ENCODE peak calls at places on chromosomes 5 and 9, in seven cellular contexts. E, K, Z, N, L, J and A are unnamed samples.

GRCh38 chr5:112270299-112271293 is 148.5 kb downstream of the EPB41L4A start:
- DNase-seq in E (no peak), K (no peak), Z (no peak), N (no peak), L (no peak), J (peak; percentile 5), A (no peak)

GRCh38 chr9:98808411-98808815 is 943 bp downstream of the GALNT12 start:
- DNase-seq in E (no peak), K (no peak), Z (no peak), N (peak; percentile 28), L (no peak), J (no peak), A (peak; percentile 66)

GRCh38 chr5:138545919-138546562 is 3.0 kb upstream of the ETF1 start:
- DNase-seq in E (no peak), K (no peak), Z (no peak), N (peak; percentile 24), L (no peak), J (no peak), A (no peak)

GRCh38 chr9:95822583-95823431 is 52.7 kb upstream of the ERCC6L2 start:
- DNase-seq in E (peak; percentile 77), K (no peak), Z (no peak), N (peak; percentile 91), L (no peak), J (peak; percentile 96), A (no peak)

GRCh38 chr5:160460377-160461049 is 38.9 kb downstream of the PTTG1 start:
- DNase-seq in E (no peak), K (no peak), Z (no peak), N (no peak), L (no peak), J (peak; percentile 59), A (no peak)

GRCh38 chr9:18605763-18606162 is 131.8 kb downstream of the ADAMTSL1 start:
- DNase-seq in E (no peak), K (no peak), Z (no peak), N (peak; percentile 57), L (no peak), J (peak; percentile 83), A (no peak)

GRCh38 chr5:108728566-108729305 is 19.0 kb upstream of the FER start:
- DNase-seq in E (peak; percentile 48), K (no peak), Z (no peak), N (no peak), L (no peak), J (no peak), A (no peak)

GRCh38 chr5:155587458-155587857 is 573.9 kb downstream of the KIF4B start:
- DNase-seq in E (no peak), K (no peak), Z (peak; percentile 81), N (no peak), L (no peak), J (no peak), A (no peak)

GRCh38 chr5:64784451-64785025 is 15.8 kb downstream of the CWC27 start:
- DNase-seq in E (peak; percentile 66), K (peak; percentile 9), Z (peak; percentile 64), N (peak; percentile 86), L (peak; percentile 58), J (peak; percentile 94), A (peak; percentile 75)

GRCh38 chr9:114538241-114538640 is 33.0 kb upstream of the WHRN start:
- DNase-seq in E (no peak), K (no peak), Z (peak; percentile 4), N (no peak), L (no peak), J (peak; percentile 23), A (no peak)

GRCh38 chr9:124281934-124282351 is 24.2 kb downstream of the NEK6 start:
- DNase-seq in E (no peak), K (no peak), Z (no peak), N (peak; percentile 86), L (no peak), J (peak; percentile 56), A (no peak)

GRCh38 chr5:137808503-137809135 is 54.5 kb upstream of the HNRNPA0 start:
- DNase-seq in E (no peak), K (no peak), Z (no peak), N (peak; percentile 29), L (no peak), J (peak; percentile 16), A (no peak)

GRCh38 chr9:138037140-138037539 is 159.6 kb downstream of the CACNA1B start:
- DNase-seq in E (no peak), K (no peak), Z (no peak), N (no peak), L (no peak), J (no peak), A (peak; percentile 56)

GRCh38 chr9:134214395-134214765 is 50.0 kb upstream of the RNU6ATAC start:
- DNase-seq in E (no peak), K (no peak), Z (no peak), N (no peak), L (no peak), J (no peak), A (peak; percentile 58)

GRCh38 chr9:34493972-34494535 is 28.7 kb downstream of the ENHO start:
- DNase-seq in E (peak; percentile 11), K (no peak), Z (no peak), N (peak; percentile 77), L (no peak), J (peak; percentile 61), A (no peak)

GRCh38 chr5:54440456-54440893 is 15.0 kb upstream of the HSPB3 start:
- DNase-seq in E (peak; percentile 16), K (no peak), Z (no peak), N (no peak), L (no peak), J (no peak), A (no peak)

GRCh38 chr5:135211083-135211790 is 177.2 kb upstream of the PITX1 start:
- DNase-seq in E (no peak), K (no peak), Z (no peak), N (no peak), L (peak; percentile 50), J (no peak), A (no peak)

GRCh38 chr5:69335341-69335975 is 2.9 kb upstream of the CCDC125 start:
- DNase-seq in E (no peak), K (no peak), Z (no peak), N (no peak), L (no peak), J (no peak), A (no peak)

GRCh38 chr9:71920456-71921189 is 9.2 kb downstream of the C9orf85 start:
- DNase-seq in E (no peak), K (no peak), Z (no peak), N (no peak), L (no peak), J (no peak), A (no peak)

GRCh38 chr9:124286292-124286931 is 28.7 kb downstream of the NEK6 start:
- DNase-seq in E (peak; percentile 82), K (no peak), Z (no peak), N (peak; percentile 90), L (no peak), J (peak; percentile 92), A (no peak)

GRCh38 chr9:137307255-137308101 is 5.4 kb upstream of the NRARP start:
- DNase-seq in E (no peak), K (no peak), Z (no peak), N (no peak), L (no peak), J (no peak), A (peak; percentile 78)

GRCh38 chr5:89324990-89325389 is 442.0 kb upstream of the MEF2C start:
- DNase-seq in E (no peak), K (no peak), Z (no peak), N (no peak), L (no peak), J (no peak), A (no peak)

GRCh38 chr5:79932510-79933504 is 58.3 kb downstream of the MTX3 start:
- DNase-seq in E (no peak), K (no peak), Z (no peak), N (no peak), L (peak; percentile 70), J (no peak), A (no peak)

GRCh38 chr5:65474129-65474711 is 7.5 kb downstream of the ADAMTS6 start:
- DNase-seq in E (no peak), K (no peak), Z (no peak), N (no peak), L (no peak), J (peak; percentile 14), A (no peak)

GRCh38 chr5:127941646-127942045 is 141.9 kb upstream of the SLC12A2 start:
- DNase-seq in E (no peak), K (no peak), Z (peak; percentile 79), N (peak; percentile 52), L (peak; percentile 59), J (peak; percentile 63), A (no peak)

GRCh38 chr9:104118916-104119315 is 24.8 kb downstream of the SMC2 start:
- DNase-seq in E (no peak), K (peak; percentile 26), Z (no peak), N (no peak), L (no peak), J (no peak), A (no peak)

GRCh38 chr5:77397686-77398300 is 94.3 kb downstream of the WDR41 start:
- DNase-seq in E (no peak), K (no peak), Z (no peak), N (peak; percentile 25), L (no peak), J (no peak), A (no peak)

GRCh38 chr9:137140151-137141012 is 1.4 kb downstream of the GRIN1 start:
- DNase-seq in E (no peak), K (no peak), Z (no peak), N (no peak), L (no peak), J (no peak), A (no peak)

GRCh38 chr5:127002390-127002789 is 28.0 kb downstream of the MARCHF3 start:
- DNase-seq in E (no peak), K (no peak), Z (no peak), N (peak; percentile 65), L (no peak), J (peak; percentile 54), A (no peak)

GRCh38 chr9:90032296-90033029 is 427.7 kb downstream of the GADD45G start:
- DNase-seq in E (no peak), K (no peak), Z (no peak), N (no peak), L (no peak), J (no peak), A (no peak)

GRCh38 chr5:135129307-135129706 is 95.3 kb upstream of the PITX1 start:
- DNase-seq in E (peak; percentile 3), K (no peak), Z (no peak), N (no peak), L (no peak), J (no peak), A (no peak)

GRCh38 chr5:171317225-171317624 is 8.2 kb downstream of the TLX3 start:
- DNase-seq in E (no peak), K (no peak), Z (no peak), N (no peak), L (no peak), J (no peak), A (no peak)

GRCh38 chr5:161846731-161847130 is 1.2 kb upstream of the GABRA1 start:
- DNase-seq in E (no peak), K (no peak), Z (no peak), N (peak; percentile 55), L (no peak), J (no peak), A (no peak)

GRCh38 chr9:134227451-134228411 is 63.4 kb upstream of the RNU6ATAC start:
- DNase-seq in E (no peak), K (no peak), Z (no peak), N (no peak), L (no peak), J (no peak), A (no peak)

GRCh38 chr5:146463446-146463845 is 16.3 kb downstream of the TCERG1 start:
- DNase-seq in E (no peak), K (no peak), Z (no peak), N (no peak), L (no peak), J (no peak), A (no peak)

GRCh38 chr5:123807177-123807900 is 295.4 kb downstream of the CSNK1G3 start:
- DNase-seq in E (no peak), K (no peak), Z (peak; percentile 70), N (peak; percentile 45), L (peak; percentile 61), J (no peak), A (no peak)

GRCh38 chr9:13731637-13732036 is 452.1 kb upstream of the MPDZ start:
- DNase-seq in E (no peak), K (no peak), Z (no peak), N (no peak), L (no peak), J (no peak), A (no peak)

GRCh38 chr5:9498541-9499497 is 47.1 kb downstream of the SEMA5A start:
- DNase-seq in E (no peak), K (no peak), Z (peak; percentile 57), N (peak; percentile 43), L (no peak), J (peak; percentile 67), A (no peak)